ENCODE peak calls at places on chromosomes 3 and 15, in ten cellular contexts. C, G, U, N, H, P, D, W, V and I are unnamed samples.

GRCh38 chr3:72957303-72957702 is 39.3 kb upstream of the PPP4R2 start:
- DNase-seq in V (no peak), H (no peak), N (no peak), G (no peak), P (no peak), D (peak; percentile 84), U (no peak), C (no peak), W (no peak), I (no peak)

GRCh38 chr3:170038434-170039110 is 777 bp downstream of the GPR160 start:
- DNase-seq in D (no peak), N (peak; percentile 65), V (no peak), G (no peak), C (peak; percentile 78), P (peak; percentile 61), H (no peak), W (peak; percentile 83), U (no peak), I (peak; percentile 60)

GRCh38 chr3:26484140-26484539 is 138.4 kb upstream of the LRRC3B start:
- DNase-seq in C (no peak), W (peak; percentile 20), N (peak; percentile 56), V (no peak), H (peak; percentile 21), G (no peak), P (no peak), D (no peak), U (no peak), I (no peak)

GRCh38 chr3:182970811-182971418 is 9.4 kb downstream of the DCUN1D1 start:
- DNase-seq in G (no peak), P (no peak), V (no peak), W (no peak), C (no peak), D (no peak), H (no peak), U (no peak), N (no peak), I (no peak)

GRCh38 chr3:133479895-133480669 is 80.2 kb downstream of the BFSP2 start:
- DNase-seq in N (peak; percentile 83), G (no peak), W (no peak), H (no peak), D (no peak), P (peak; percentile 82), V (no peak), U (no peak), C (no peak), I (no peak)

GRCh38 chr15:28873585-28874139 is 12.1 kb upstream of the APBA2 start:
- DNase-seq in P (no peak), D (no peak), U (no peak), H (no peak), W (peak; percentile 16), V (no peak), G (no peak), C (no peak), N (peak; percentile 20), I (no peak)

GRCh38 chr15:69940441-69940785 is 157.3 kb downstream of the TLE3 start:
- DNase-seq in W (no peak), N (no peak), C (no peak), G (no peak), U (no peak), H (no peak), D (no peak), V (no peak), P (no peak), I (no peak)

GRCh38 chr3:99648091-99648490 is 9.7 kb downstream of the COL8A1 start:
- DNase-seq in C (no peak), W (no peak), H (peak; percentile 73), G (peak; percentile 79), D (no peak), N (no peak), P (peak; percentile 9), U (no peak), V (no peak), I (no peak)

GRCh38 chr3:184816654-184817053 is 4.7 kb downstream of the VPS8 start:
- DNase-seq in P (no peak), G (no peak), D (no peak), C (no peak), W (no peak), N (no peak), U (no peak), V (no peak), H (no peak), I (no peak)

GRCh38 chr15:92077353-92078080 is 224.0 kb downstream of the SLCO3A1 start:
- DNase-seq in W (peak; percentile 86), N (peak; percentile 93), D (peak; percentile 74), P (peak; percentile 74), H (peak; percentile 40), V (peak; percentile 70), C (peak; percentile 74), G (peak; percentile 11), U (peak; percentile 76), I (no peak)

GRCh38 chr3:156474560-156475389 is 80.1 kb downstream of the SSR3 start:
- DNase-seq in W (no peak), G (peak; percentile 11), V (no peak), N (peak; percentile 67), P (no peak), D (peak; percentile 35), U (peak; percentile 64), H (no peak), C (no peak), I (no peak)

GRCh38 chr15:84658080-84658787 is at the start of gene NMB:
- DNase-seq in C (peak; percentile 93), H (peak; percentile 83), P (peak; percentile 93), W (peak; percentile 93), V (peak; percentile 92), N (peak; percentile 92), D (peak; percentile 65), U (peak; percentile 60), G (peak; percentile 79), I (peak; percentile 91)

GRCh38 chr3:54892168-54892567 is 35.7 kb downstream of the LRTM1 start:
- DNase-seq in G (no peak), C (no peak), V (no peak), P (no peak), D (no peak), H (no peak), W (no peak), N (no peak), U (no peak), I (no peak)

GRCh38 chr15:68384451-68385239 is 47.3 kb downstream of the ITGA11 start:
- DNase-seq in N (no peak), U (no peak), G (peak; percentile 94), H (peak; percentile 95), D (no peak), W (no peak), C (peak; percentile 37), P (no peak), V (no peak), I (no peak)

GRCh38 chr3:137438561-137438960 is 325.6 kb upstream of the SOX14 start:
- DNase-seq in G (no peak), N (no peak), P (no peak), H (no peak), C (no peak), W (no peak), U (no peak), D (no peak), V (no peak), I (no peak)

GRCh38 chr3:18556503-18556902 is 131.4 kb upstream of the SATB1 start:
- DNase-seq in U (no peak), V (peak; percentile 89), D (no peak), N (no peak), H (no peak), P (no peak), W (no peak), C (peak; percentile 47), G (no peak), I (no peak)

GRCh38 chr3:45583021-45583851 is 11.3 kb upstream of the LIMD1 start:
- DNase-seq in W (no peak), G (no peak), H (no peak), C (peak; percentile 51), V (no peak), D (peak; percentile 87), P (no peak), N (peak; percentile 52), U (peak; percentile 64), I (no peak)

GRCh38 chr15:69071265-69071664 is 56.8 kb downstream of the NOX5 start:
- DNase-seq in C (no peak), G (no peak), V (no peak), P (no peak), H (no peak), U (no peak), N (no peak), W (no peak), D (no peak), I (no peak)

GRCh38 chr3:182606905-182607504 is 186.3 kb upstream of the ATP11B start:
- DNase-seq in G (no peak), V (no peak), C (no peak), H (no peak), W (no peak), D (no peak), U (no peak), N (no peak), P (no peak), I (no peak)

GRCh38 chr3:129384594-129385323 is 43.7 kb downstream of the EFCAB12 start:
- DNase-seq in D (peak; percentile 54), N (peak; percentile 89), P (no peak), G (no peak), U (no peak), C (no peak), H (no peak), V (no peak), W (no peak), I (no peak)

GRCh38 chr15:49752517-49752916 is 131.7 kb downstream of the DTWD1 start:
- DNase-seq in C (no peak), U (no peak), N (no peak), G (no peak), D (no peak), W (no peak), V (no peak), P (no peak), H (no peak), I (no peak)

GRCh38 chr15:59437777-59438574 is at the start of gene FAM81A:
- DNase-seq in H (peak; percentile 78), C (peak; percentile 81), D (peak; percentile 87), N (peak; percentile 80), W (peak; percentile 95), V (peak; percentile 77), U (peak; percentile 24), P (peak; percentile 75), G (peak; percentile 64), I (peak; percentile 72)

GRCh38 chr3:194494951-194495374 is 8.2 kb upstream of the ATP13A3 start:
- DNase-seq in H (no peak), C (no peak), U (no peak), P (no peak), N (no peak), D (no peak), W (no peak), G (no peak), V (no peak), I (no peak)

GRCh38 chr3:61628636-61629035 is 67.3 kb downstream of the PTPRG start:
- DNase-seq in H (no peak), P (no peak), D (no peak), W (no peak), C (no peak), V (no peak), U (no peak), N (no peak), G (no peak), I (no peak)

GRCh38 chr15:78734441-78735064 is 76.7 kb downstream of the ADAMTS7 start:
- DNase-seq in G (no peak), W (no peak), N (no peak), C (no peak), H (no peak), P (no peak), D (no peak), V (no peak), U (no peak), I (no peak)

GRCh38 chr3:152771120-152771519 is 63.8 kb upstream of the P2RY1 start:
- DNase-seq in D (no peak), W (no peak), V (no peak), G (no peak), N (no peak), C (no peak), P (no peak), H (no peak), U (no peak), I (no peak)

GRCh38 chr15:93241696-93242585 is 152.9 kb upstream of the RGMA start:
- DNase-seq in H (no peak), N (no peak), G (no peak), U (no peak), V (no peak), C (no peak), P (no peak), W (peak; percentile 76), D (no peak), I (no peak)

GRCh38 chr3:197278933-197279332 is 19.5 kb downstream of the DLG1 start:
- DNase-seq in D (no peak), U (no peak), P (no peak), C (no peak), V (no peak), H (no peak), W (no peak), N (no peak), G (no peak), I (no peak)